ENCODE peak calls at places on chromosomes 2 and 18, in six cellular contexts. N, S, P, T, Q and V are unnamed samples.
A peak's percentile ranks its signal among the peaks of the same experiment; 100 is the strongest.

GRCh38 chr2:146954544-146954943 is 890.3 kb upstream of the ACVR2A start:
- DNase-seq in P (no peak), S (no peak), N (no peak), Q (no peak), T (no peak), V (no peak)

GRCh38 chr2:135701442-135701841 is 40.2 kb upstream of the UBXN4 start:
- DNase-seq in P (peak; percentile 3), T (no peak), N (no peak), S (peak; percentile 45), Q (no peak), V (no peak)

GRCh38 chr18:41959045-41959444 is 4.0 kb downstream of the PIK3C3 start:
- DNase-seq in Q (no peak), S (no peak), T (no peak), N (no peak), P (no peak), V (no peak)

GRCh38 chr2:241811209-241811951 is 2.4 kb downstream of the NEU4 start:
- DNase-seq in Q (no peak), T (peak; percentile 29), N (no peak), S (peak; percentile 27), P (no peak), V (no peak)

GRCh38 chr2:70467831-70468810 is 85.5 kb downstream of the TGFA start:
- DNase-seq in S (no peak), T (no peak), Q (no peak), P (no peak), N (no peak), V (no peak)

GRCh38 chr2:73759287-73759764 is 20.6 kb downstream of the DUSP11 start:
- DNase-seq in T (no peak), S (peak; percentile 22), N (no peak), P (peak; percentile 33), Q (no peak), V (no peak)

GRCh38 chr2:62423235-62423634 is 82.8 kb downstream of the TMEM17 start:
- DNase-seq in S (no peak), T (no peak), Q (no peak), P (peak; percentile 22), N (no peak), V (no peak)

GRCh38 chr2:198756166-198756565 is 701.6 kb downstream of the SATB2 start:
- DNase-seq in N (no peak), S (no peak), T (no peak), Q (no peak), P (peak; percentile 44), V (no peak)

GRCh38 chr2:186709529-186710455 is 15.9 kb downstream of the FAM171B start:
- DNase-seq in Q (no peak), T (no peak), N (no peak), S (no peak), P (no peak), V (no peak)

GRCh38 chr2:112818094-112818902 is 18.3 kb downstream of the IL1B start:
- DNase-seq in S (no peak), P (peak; percentile 73), N (no peak), T (no peak), Q (no peak), V (no peak)